ENCODE peak calls at places on chromosomes 1 and 21, in seven cellular contexts. S is foreskin fibroblast, W is lower leg skin, O is kidney, U is AG10803, M is tibial artery, X is K562. H is an unnamed sample.

GRCh38 chr1:218156602-218157001 is 128.5 kb upstream of the RRP15 start:
- DNase-seq in X (no peak), O (peak), U (no peak), S (no peak), W (no peak), M (no peak), H (no peak)

GRCh38 chr1:195999022-195999421 is 609.2 kb downstream of the KCNT2 start:
- DNase-seq in W (no peak), X (no peak), O (no peak), U (no peak), S (no peak), M (no peak), H (no peak)

GRCh38 chr21:17829472-17829871 is 10.3 kb upstream of the C21orf91 start:
- DNase-seq in S (peak), U (peak), X (no peak), W (no peak), M (no peak), O (no peak), H (peak)

GRCh38 chr1:46805755-46806154 is 6.9 kb downstream of the CYP4B1 start:
- DNase-seq in X (no peak), U (no peak), W (no peak), O (no peak), S (no peak), M (no peak), H (no peak)

GRCh38 chr21:46120301-46121285 is 22.7 kb downstream of the COL6A2 start:
- DNase-seq in U (no peak), W (no peak), S (no peak), M (peak), O (peak), X (no peak), H (no peak)

GRCh38 chr1:232844791-232845190 is 39.6 kb downstream of the MAP10 start:
- DNase-seq in X (no peak), S (no peak), U (peak), W (no peak), O (no peak), M (no peak), H (peak)

GRCh38 chr1:156151093-156151688 is 2.2 kb upstream of the SEMA4A start:
- DNase-seq in M (peak), S (no peak), U (peak), O (no peak), X (no peak), W (no peak), H (no peak)

GRCh38 chr21:35933466-35933865 is 126.9 kb downstream of the SETD4 start:
- DNase-seq in M (peak), O (peak), W (peak), X (no peak), S (peak), U (peak), H (peak)

GRCh38 chr1:202143011-202143767 is 1.3 kb downstream of the ARL8A start:
- DNase-seq in X (no peak), W (no peak), U (no peak), S (no peak), M (no peak), O (peak), H (no peak)

GRCh38 chr21:43758132-43758619 is 17.9 kb downstream of the CSTB start:
- DNase-seq in O (no peak), U (peak), S (peak), M (peak), W (no peak), X (no peak), H (peak)

GRCh38 chr1:18526436-18527275 is 45.9 kb downstream of the KLHDC7A start:
- DNase-seq in S (no peak), X (no peak), U (no peak), W (no peak), M (no peak), O (no peak), H (no peak)

GRCh38 chr1:193301746-193302145 is 115.3 kb upstream of the B3GALT2 start:
- DNase-seq in W (no peak), S (no peak), O (no peak), U (no peak), M (no peak), X (no peak), H (no peak)

GRCh38 chr1:228378453-228379164 is 28.0 kb downstream of the TRIM11 start:
- DNase-seq in S (peak), X (peak), M (peak), W (peak), O (peak), U (peak), H (peak)

GRCh38 chr1:166117776-166118175 is 49.0 kb downstream of the FAM78B start:
- DNase-seq in M (no peak), W (no peak), O (no peak), U (no peak), X (no peak), S (no peak), H (no peak)

GRCh38 chr1:72366473-72366872 is 84.1 kb upstream of the NEGR1 start:
- DNase-seq in X (no peak), S (peak), M (no peak), U (peak), O (no peak), W (no peak), H (peak)

GRCh38 chr1:167219194-167219593 is 1.5 kb upstream of the POU2F1 start:
- DNase-seq in O (no peak), X (no peak), U (no peak), S (no peak), M (no peak), W (no peak), H (no peak)

GRCh38 chr1:167219646-167220536 is 795 bp upstream of the POU2F1 start:
- DNase-seq in W (peak), O (peak), X (peak), U (peak), S (peak), M (peak), H (peak)

GRCh38 chr1:167220537-167221125 is at the start of gene POU2F1:
- DNase-seq in X (peak), O (peak), M (peak), W (peak), S (peak), U (peak), H (peak)

GRCh38 chr1:167221126-167221803 is 579 bp downstream of the POU2F1 start:
- DNase-seq in U (no peak), M (peak), W (peak), O (no peak), X (peak), S (no peak), H (no peak)

DNA sequence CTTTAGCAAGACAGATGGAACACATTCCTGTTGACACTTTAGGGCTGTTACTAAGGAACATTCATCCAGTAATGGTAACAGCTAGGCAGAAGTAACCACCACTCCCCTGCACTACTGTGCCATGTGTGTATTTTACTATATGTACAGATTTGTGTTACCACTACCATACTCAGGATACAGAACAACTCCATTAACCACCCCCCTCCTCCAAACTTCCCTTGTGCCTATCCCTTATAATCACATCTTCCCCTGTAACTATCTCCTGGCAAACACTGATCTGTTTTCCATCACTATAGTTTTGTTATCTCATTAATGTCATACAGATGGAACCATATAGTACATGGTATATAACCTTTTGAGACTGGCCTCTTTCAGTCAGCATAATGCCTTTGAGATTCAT is 3.9 kb upstream of the POU2F1 start:
- DNase-seq in U (no peak), S (no peak), W (no peak), M (no peak), O (no peak), X (no peak), H (no peak)
- H3K4me3 ChIP-seq in U (no peak), S (no peak), W (no peak), M (no peak), O (no peak), X (no peak), H (no peak)

GRCh38 chr1:1399187-1399869 is at the start of gene CCNL2:
- DNase-seq in M (peak), U (peak), O (peak), S (peak), W (peak), X (peak), H (peak)

GRCh38 chr1:1395166-1395565 is 4.0 kb downstream of the CCNL2 start:
- DNase-seq in X (no peak), S (no peak), O (no peak), U (no peak), M (no peak), W (no peak), H (no peak)

GRCh38 chr1:1399870-1400575 is 888 bp upstream of the CCNL2 start:
- DNase-seq in M (no peak), W (no peak), O (no peak), U (peak), S (peak), X (no peak), H (peak)

GRCh38 chr1:1398677-1399186 is 403 bp downstream of the CCNL2 start:
- DNase-seq in O (no peak), S (no peak), W (no peak), U (no peak), X (peak), M (peak), H (no peak)

DNA sequence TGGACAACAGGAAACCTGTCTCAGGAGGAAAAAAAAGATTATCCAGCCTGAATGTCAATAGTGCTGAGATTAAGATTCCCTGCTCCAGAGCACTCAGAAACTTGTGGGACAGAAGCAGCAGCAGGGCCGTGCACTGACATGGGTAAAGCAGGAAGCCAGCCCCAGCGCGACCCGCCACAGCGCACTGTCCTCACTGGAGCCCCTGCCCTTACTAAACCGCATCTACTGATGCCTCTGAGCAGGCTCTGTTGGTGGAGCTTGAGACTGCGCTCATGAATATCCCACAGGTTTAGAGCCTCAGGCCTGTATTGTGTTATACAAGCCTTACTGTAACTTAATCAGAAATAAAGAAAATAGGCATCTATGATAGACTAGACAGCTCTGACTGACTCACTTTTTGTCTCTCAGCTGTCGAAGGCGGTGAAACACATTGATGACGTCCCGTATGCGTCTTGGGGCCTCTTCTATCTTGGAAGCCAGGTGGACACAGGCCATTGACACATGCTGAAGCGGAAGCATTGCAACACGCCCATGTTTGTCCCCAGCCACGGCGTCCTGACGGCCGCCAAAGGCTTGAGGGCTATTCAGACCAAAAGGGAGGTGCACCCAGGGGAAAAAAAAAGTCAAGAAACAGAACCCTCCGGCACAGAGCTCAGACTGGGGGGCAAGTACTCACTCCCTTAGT is 1.2 kb downstream of the CCNL2 start:
- DNase-seq in S (no peak), X (peak), W (no peak), M (no peak), U (peak), O (peak), H (peak)
- H3K4me3 ChIP-seq in S (peak), X (peak), W (peak), M (peak), U (peak), O (peak), H (peak)

GRCh38 chr1:175128523-175128922 is 60.9 kb downstream of the TNN start:
- DNase-seq in S (no peak), X (no peak), O (no peak), M (no peak), U (no peak), W (no peak), H (no peak)

GRCh38 chr1:175127565-175127964 is 59.9 kb downstream of the TNN start:
- DNase-seq in M (no peak), W (no peak), S (no peak), O (no peak), X (no peak), U (no peak), H (no peak)

GRCh38 chr1:175126347-175126746 is 58.7 kb downstream of the TNN start:
- DNase-seq in O (no peak), U (peak), S (no peak), X (no peak), M (no peak), W (no peak), H (peak)

GRCh38 chr1:175129182-175129581 is 61.5 kb downstream of the TNN start:
- DNase-seq in S (no peak), W (peak), O (no peak), X (no peak), M (no peak), U (peak), H (peak)

DNA sequence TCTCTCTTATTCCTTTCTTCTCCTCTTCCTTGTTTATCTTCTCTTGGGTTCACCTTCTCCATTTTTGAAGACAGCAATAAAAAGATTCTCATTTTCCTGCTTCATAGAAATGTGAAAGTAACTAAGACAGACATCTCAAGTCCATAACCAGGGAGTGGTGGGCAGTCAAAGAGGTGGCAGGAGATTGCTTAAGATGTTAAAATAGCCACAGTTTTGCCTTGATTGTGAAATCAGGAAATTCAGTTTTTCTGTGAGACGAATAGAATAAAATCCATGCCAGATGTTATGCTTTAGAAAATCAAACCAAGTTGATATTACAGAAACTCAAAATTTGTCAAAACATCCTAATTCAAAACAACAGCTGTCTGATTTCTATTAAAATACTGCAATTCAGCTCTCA is 57.2 kb downstream of the TNN start:
- DNase-seq in U (peak), X (no peak), M (no peak), O (no peak), W (no peak), S (no peak), H (peak)
- H3K4me3 ChIP-seq in U (no peak), X (no peak), M (no peak), O (no peak), W (no peak), S (no peak), H (no peak)

GRCh38 chr1:169921080-169921479 is 27.4 kb upstream of the SCYL3 start:
- DNase-seq in X (no peak), O (no peak), W (no peak), M (no peak), S (no peak), U (no peak), H (no peak)

GRCh38 chr1:169915150-169915549 is 21.5 kb upstream of the SCYL3 start:
- DNase-seq in U (no peak), X (no peak), S (no peak), M (no peak), O (peak), W (no peak), H (no peak)

GRCh38 chr1:169914534-169914933 is 20.8 kb upstream of the SCYL3 start:
- DNase-seq in U (peak), W (no peak), O (no peak), S (no peak), M (no peak), X (no peak), H (peak)

GRCh38 chr1:169924063-169924462 is 30.4 kb upstream of the SCYL3 start:
- DNase-seq in W (no peak), O (no peak), X (no peak), U (no peak), M (no peak), S (no peak), H (no peak)

DNA sequence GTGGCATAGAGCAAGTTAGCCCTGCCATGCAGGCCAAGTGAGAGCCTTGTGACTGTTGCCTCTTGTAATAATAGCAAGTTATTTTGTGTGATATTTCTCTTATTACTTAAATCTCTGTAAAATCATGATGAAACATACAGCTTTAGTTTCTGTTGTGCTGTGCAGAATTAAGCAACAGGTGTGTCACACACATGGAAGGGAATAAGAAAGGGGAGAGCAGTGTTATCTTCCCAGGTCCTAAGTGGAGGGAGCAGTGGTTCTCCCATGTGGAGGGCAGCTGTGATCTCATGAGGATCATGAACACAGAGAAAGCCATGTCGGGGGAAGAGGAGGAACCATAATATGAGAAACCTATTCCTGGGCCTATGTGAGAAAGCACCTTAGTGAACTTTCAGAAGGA is 25.2 kb upstream of the SCYL3 start:
- DNase-seq in M (no peak), O (no peak), W (no peak), U (no peak), S (no peak), X (no peak), H (no peak)
- H3K4me3 ChIP-seq in M (no peak), O (no peak), W (no peak), U (no peak), S (no peak), X (no peak), H (no peak)

DNA sequence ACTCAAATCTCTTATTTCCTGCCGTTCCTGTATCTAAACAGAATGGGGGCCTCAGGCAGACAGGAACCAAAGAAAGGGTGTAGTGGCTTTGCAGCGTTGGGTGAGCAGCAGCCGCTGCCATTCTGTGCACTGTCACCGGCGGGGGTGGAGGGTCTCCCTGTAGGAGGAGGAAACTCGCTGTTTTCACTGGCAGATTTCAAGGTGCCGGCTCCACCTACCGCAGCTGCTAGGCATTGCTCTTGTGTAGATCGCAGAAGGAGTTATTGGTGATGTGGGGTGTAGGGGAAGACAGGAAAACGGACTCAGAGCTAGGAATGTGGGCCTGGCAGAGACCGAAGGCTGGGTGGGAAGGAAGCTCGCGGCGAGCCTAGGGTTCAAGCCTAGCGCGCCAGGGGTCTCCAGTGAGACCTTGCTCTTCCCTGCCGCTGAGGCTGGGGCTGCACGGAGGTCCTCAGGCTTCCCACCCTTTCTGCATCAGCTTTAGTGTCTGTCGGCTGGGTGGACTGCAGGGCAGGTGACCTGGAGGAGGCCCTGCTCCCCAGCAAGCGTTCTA is 20.8 kb downstream of the ATP5PO start:
- DNase-seq in O (peak), M (peak), S (peak), U (peak), W (peak), X (peak), H (peak)
- H3K4me3 ChIP-seq in O (peak), M (peak), S (peak), U (peak), W (no peak), X (no peak), H (peak)

GRCh38 chr1:200351826-200352549 is 57.8 kb downstream of the ZNF281 start:
- DNase-seq in X (no peak), S (peak), W (no peak), U (peak), M (no peak), O (no peak), H (peak)
- H3K4me3 ChIP-seq in X (no peak), S (peak), W (no peak), U (peak), M (no peak), O (no peak), H (peak)

DNA sequence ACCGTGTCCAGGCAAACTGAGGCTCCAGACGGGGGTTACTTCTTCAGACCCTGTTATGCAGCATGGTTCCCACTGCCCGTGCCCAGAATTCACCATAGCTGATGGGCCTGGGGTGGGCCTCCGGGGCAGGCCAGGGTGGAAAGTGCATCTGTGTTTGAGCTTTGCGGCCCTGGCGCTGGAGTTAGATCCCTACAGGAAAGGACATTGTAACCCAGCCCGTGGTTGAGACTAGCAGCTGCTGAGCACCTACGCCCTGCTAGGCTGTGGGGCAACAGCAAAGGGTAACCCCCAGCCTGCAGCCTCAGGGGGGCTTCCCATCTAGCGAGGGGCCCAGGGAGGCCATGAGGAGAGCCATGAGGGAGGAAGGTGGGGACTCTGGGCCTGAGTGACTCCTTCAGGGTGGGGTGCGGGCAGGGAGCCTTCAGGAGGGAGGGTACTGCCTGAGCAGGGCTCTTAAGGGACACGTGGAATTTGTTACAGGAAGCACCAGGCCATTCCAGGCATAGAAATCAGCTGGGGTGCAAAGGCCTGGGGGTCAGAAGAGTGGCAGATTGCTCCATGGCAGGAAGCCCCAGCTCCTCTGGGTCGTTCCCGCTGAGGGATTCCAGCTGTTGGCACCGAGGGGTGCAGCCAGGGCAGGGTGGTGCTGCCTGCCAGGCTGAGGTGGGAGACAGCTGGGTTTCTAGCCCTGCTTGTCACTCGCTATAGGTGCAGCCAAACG is 18.9 kb downstream of the TNFRSF1B start:
- DNase-seq in S (no peak), O (no peak), M (no peak), X (no peak), U (no peak), W (no peak), H (no peak)
- H3K4me3 ChIP-seq in S (no peak), O (no peak), M (no peak), X (no peak), U (no peak), W (no peak), H (no peak)